ENCODE peak calls at places on chromosomes 4 and X, in five cellular contexts. C is nephron progenitor cell; I is stimulated activated CD4-positive, alpha-beta T cell treated with anti-CD3 and anti-CD28 coated beads, Interleukin-4, amount 100 ng/mL, for 24 hours; Y is ELR; G is fibroblast of the aortic adventitia. N is an unnamed sample.
A peak's percentile ranks its signal among the peaks of the same experiment; 100 is the strongest.

GRCh38 chr4:151389316-151389715 is 19.7 kb upstream of the FHIP1A start:
- DNase-seq in C (no peak), I (no peak), Y (no peak), G (peak; percentile 61), N (no peak)

GRCh38 chr4:138053601-138054322 is 188.4 kb downstream of the SLC7A11 start:
- DNase-seq in C (no peak), I (no peak), Y (peak; percentile 93), G (peak; percentile 90), N (peak; percentile 74)

GRCh38 chr4:52423967-52424366 is 235.1 kb downstream of the USP46 start:
- DNase-seq in C (no peak), I (no peak), Y (no peak), G (no peak), N (no peak)

GRCh38 chr4:7530932-7531639 is 96.4 kb upstream of the PSAPL1 start:
- DNase-seq in C (no peak), I (no peak), Y (no peak), G (no peak), N (no peak)

GRCh38 chr4:110055014-110055768 is 142.5 kb downstream of the EGF start:
- DNase-seq in C (no peak), I (no peak), Y (no peak), G (peak; percentile 11), N (no peak)

GRCh38 chr4:56649445-56650258 is 31.4 kb downstream of the HOPX start:
- DNase-seq in C (no peak), I (no peak), Y (no peak), G (no peak), N (no peak)

GRCh38 chrX:113400193-113400704 is 559.6 kb upstream of the AMOT start:
- DNase-seq in C (no peak), I (no peak), Y (peak; percentile 11), G (peak; percentile 50), N (peak; percentile 2)

GRCh38 chr4:56206258-56206657 is 181.0 kb downstream of the AASDH start:
- DNase-seq in C (no peak), I (no peak), Y (no peak), G (no peak), N (no peak)

GRCh38 chrX:130909469-130910136 is 6.6 kb upstream of the ENOX2 start:
- DNase-seq in C (no peak), I (no peak), Y (no peak), G (peak; percentile 24), N (no peak)

GRCh38 chrX:14934423-14934822 is 61.2 kb downstream of the MOSPD2 start:
- DNase-seq in C (no peak), I (no peak), Y (no peak), G (no peak), N (no peak)

GRCh38 chrX:22585831-22586230 is 313.1 kb downstream of the CBLL2 start:
- DNase-seq in C (no peak), I (no peak), Y (no peak), G (no peak), N (no peak)

GRCh38 chr4:33722254-33722653 is 2522.1 kb downstream of the ARAP2 start:
- DNase-seq in C (no peak), I (no peak), Y (peak; percentile 23), G (peak; percentile 63), N (no peak)

GRCh38 chr4:140300271-140300970 is 73.0 kb upstream of the SCOC start:
- DNase-seq in C (no peak), I (no peak), Y (peak; percentile 85), G (peak; percentile 64), N (peak; percentile 67)

GRCh38 chr4:163350672-163351071 is 7.0 kb downstream of the NPY5R start:
- DNase-seq in C (no peak), I (no peak), Y (peak; percentile 30), G (no peak), N (no peak)

GRCh38 chrX:25869761-25870160 is 268.4 kb upstream of the MAGEB18 start:
- DNase-seq in C (no peak), I (no peak), Y (no peak), G (peak; percentile 8), N (no peak)

GRCh38 chr4:175758595-175758994 is 53.5 kb downstream of the GPM6A start:
- DNase-seq in C (no peak), I (no peak), Y (no peak), G (no peak), N (no peak)

GRCh38 chrX:154714925-154715324 is 36.0 kb downstream of the GAB3 start:
- DNase-seq in C (peak; percentile 50), I (peak; percentile 51), Y (peak; percentile 56), G (peak; percentile 69), N (peak; percentile 43)

GRCh38 chr4:99144070-99144469 is at the start of gene ADH4:
- DNase-seq in C (no peak), I (no peak), Y (no peak), G (peak; percentile 53), N (no peak)

GRCh38 chr4:2794707-2795557 is 2.0 kb downstream of the SH3BP2 start:
- DNase-seq in C (no peak), I (no peak), Y (peak; percentile 76), G (peak; percentile 83), N (no peak)

GRCh38 chr4:100129774-100130173 is 60.5 kb downstream of the DDIT4L start:
- DNase-seq in C (no peak), I (no peak), Y (no peak), G (no peak), N (no peak)

GRCh38 chr4:105970371-105970770 is 75.1 kb downstream of the NPNT start:
- DNase-seq in C (no peak), I (no peak), Y (no peak), G (no peak), N (no peak)

GRCh38 chrX:20513185-20513584 is 246.5 kb upstream of the RPS6KA3 start:
- DNase-seq in C (no peak), I (no peak), Y (no peak), G (no peak), N (no peak)

GRCh38 chr4:185656467-185656890 is 121.2 kb upstream of the PDLIM3 start:
- DNase-seq in C (no peak), I (no peak), Y (peak; percentile 19), G (peak; percentile 67), N (no peak)

GRCh38 chrX:21728276-21728968 is 29.5 kb downstream of the SMPX start:
- DNase-seq in C (no peak), I (no peak), Y (no peak), G (no peak), N (no peak)

GRCh38 chr4:180422989-180423766 is 1820.0 kb upstream of the TENM3 start:
- DNase-seq in C (no peak), I (no peak), Y (no peak), G (no peak), N (no peak)

GRCh38 chr4:4647041-4647440 is 105.2 kb upstream of the STX18 start:
- DNase-seq in C (no peak), I (no peak), Y (peak; percentile 34), G (no peak), N (no peak)

GRCh38 chr4:66929748-66930147 is 615.6 kb downstream of the CENPC start:
- DNase-seq in C (no peak), I (no peak), Y (no peak), G (no peak), N (no peak)

GRCh38 chr4:102623622-102624021 is 122.5 kb downstream of the NFKB1 start:
- DNase-seq in C (no peak), I (no peak), Y (peak; percentile 54), G (peak; percentile 67), N (no peak)

GRCh38 chrX:47771473-47771872 is 65.2 kb upstream of the ZNF81 start:
- DNase-seq in C (no peak), I (no peak), Y (no peak), G (no peak), N (no peak)

GRCh38 chr4:108320066-108320465 is 151.3 kb upstream of the LEF1 start:
- DNase-seq in C (no peak), I (no peak), Y (no peak), G (no peak), N (no peak)

GRCh38 chr4:86653237-86653865 is 59.2 kb downstream of the PTPN13 start:
- DNase-seq in C (no peak), I (no peak), Y (peak; percentile 47), G (no peak), N (peak; percentile 9)

GRCh38 chr4:102263024-102263787 is 82.1 kb downstream of the SLC39A8 start:
- DNase-seq in C (no peak), I (peak; percentile 7), Y (peak; percentile 54), G (peak; percentile 70), N (peak; percentile 5)

GRCh38 chr4:145481942-145482208 is 222 bp downstream of the SMAD1 start:
- DNase-seq in C (no peak), I (no peak), Y (no peak), G (no peak), N (no peak)

GRCh38 chr4:155473420-155474095 is 96.8 kb upstream of the MAP9 start:
- DNase-seq in C (no peak), I (no peak), Y (no peak), G (no peak), N (no peak)

GRCh38 chr4:85952982-85953650 is 406.7 kb downstream of the MAPK10 start:
- DNase-seq in C (no peak), I (no peak), Y (no peak), G (no peak), N (no peak)

GRCh38 chrX:42096262-42096939 is 173.0 kb upstream of the CASK start:
- DNase-seq in C (no peak), I (no peak), Y (peak; percentile 79), G (peak; percentile 98), N (peak; percentile 21)

GRCh38 chrX:72358313-72358712 is 52.6 kb upstream of the CITED1 start:
- DNase-seq in C (no peak), I (no peak), Y (peak; percentile 75), G (no peak), N (no peak)

GRCh38 chr4:52507774-52508173 is 151.3 kb downstream of the USP46 start:
- DNase-seq in C (no peak), I (no peak), Y (no peak), G (no peak), N (no peak)

GRCh38 chr4:1309261-1310010 is 19.7 kb downstream of the MAEA start:
- DNase-seq in C (peak; percentile 91), I (peak; percentile 53), Y (peak; percentile 88), G (peak; percentile 92), N (no peak)

N was measured in PC-9.